ENCODE peak calls at places on chromosome 17, in four cellular contexts. One of them, this sample, is unnamed.

GRCh38 chr17:65058151-65058550 is 1.6 kb upstream of the GNA13 start:
- DNase-seq in body of pancreas: no peak
- DNase-seq in aorta: no peak
- DNase-seq in hepatocyte: no peak
- DNase-seq in this sample: no peak

GRCh38 chr17:72116692-72117469 is 3.9 kb upstream of the SOX9 start:
- DNase-seq in body of pancreas: no peak
- DNase-seq in aorta: no peak
- DNase-seq in hepatocyte: peak; percentile 39
- DNase-seq in this sample: no peak

GRCh38 chr17:13544292-13544691 is 57.4 kb downstream of the HS3ST3A1 start:
- DNase-seq in body of pancreas: peak; percentile 25
- DNase-seq in aorta: no peak
- DNase-seq in hepatocyte: peak; percentile 69
- DNase-seq in this sample: peak; percentile 64

GRCh38 chr17:1090454-1091189 is 89.2 kb downstream of the ABR start:
- DNase-seq in body of pancreas: no peak
- DNase-seq in aorta: no peak
- DNase-seq in hepatocyte: no peak
- DNase-seq in this sample: peak; percentile 80

GRCh38 chr17:14745122-14745521 is 444.2 kb downstream of the HS3ST3B1 start:
- DNase-seq in body of pancreas: no peak
- DNase-seq in aorta: no peak
- DNase-seq in hepatocyte: no peak
- DNase-seq in this sample: no peak

GRCh38 chr17:68704897-68705296 is 103.7 kb upstream of the FAM20A start:
- DNase-seq in body of pancreas: no peak
- DNase-seq in aorta: no peak
- DNase-seq in hepatocyte: no peak
- DNase-seq in this sample: no peak

GRCh38 chr17:72021417-72022041 is 99.3 kb upstream of the SOX9 start:
- DNase-seq in body of pancreas: no peak
- DNase-seq in aorta: no peak
- DNase-seq in hepatocyte: no peak
- DNase-seq in this sample: no peak

GRCh38 chr17:77571562-77571981 is 386.9 kb upstream of the TNRC6C start:
- DNase-seq in body of pancreas: no peak
- DNase-seq in aorta: peak; percentile 77
- DNase-seq in hepatocyte: no peak
- DNase-seq in this sample: peak; percentile 40

GRCh38 chr17:78337244-78338109 is 22.4 kb downstream of the SOCS3 start:
- DNase-seq in body of pancreas: no peak
- DNase-seq in aorta: no peak
- DNase-seq in hepatocyte: no peak
- DNase-seq in this sample: no peak

GRCh38 chr17:42018988-42019387 is 902 bp upstream of the NKIRAS2 start:
- DNase-seq in body of pancreas: no peak
- DNase-seq in aorta: no peak
- DNase-seq in hepatocyte: no peak
- DNase-seq in this sample: no peak

GRCh38 chr17:40022961-40023541 is 7.8 kb downstream of the CSF3 start:
- DNase-seq in body of pancreas: peak; percentile 39
- DNase-seq in aorta: no peak
- DNase-seq in hepatocyte: peak; percentile 4
- DNase-seq in this sample: peak; percentile 82

GRCh38 chr17:29048440-29049360 is 5.8 kb downstream of the PIPOX start:
- DNase-seq in body of pancreas: no peak
- DNase-seq in aorta: no peak
- DNase-seq in hepatocyte: peak; percentile 22
- DNase-seq in this sample: no peak

GRCh38 chr17:46057366-46057765 is 58.3 kb downstream of the STH start:
- DNase-seq in body of pancreas: peak; percentile 50
- DNase-seq in aorta: no peak
- DNase-seq in hepatocyte: no peak
- DNase-seq in this sample: no peak

GRCh38 chr17:62085511-62086408 is 20.7 kb upstream of the MED13 start:
- DNase-seq in body of pancreas: no peak
- DNase-seq in aorta: no peak
- DNase-seq in hepatocyte: peak; percentile 21
- DNase-seq in this sample: no peak

GRCh38 chr17:61619493-61619892 is 28.5 kb upstream of the NACA2 start:
- DNase-seq in body of pancreas: no peak
- DNase-seq in aorta: no peak
- DNase-seq in hepatocyte: no peak
- DNase-seq in this sample: no peak

GRCh38 chr17:6936370-6937028 is 59.4 kb upstream of the ALOX12 start:
- DNase-seq in body of pancreas: peak; percentile 18
- DNase-seq in aorta: no peak
- DNase-seq in hepatocyte: no peak
- DNase-seq in this sample: no peak

GRCh38 chr17:64244165-64244564 is 18.9 kb downstream of the TEX2 start:
- DNase-seq in body of pancreas: no peak
- DNase-seq in aorta: no peak
- DNase-seq in hepatocyte: no peak
- DNase-seq in this sample: no peak

GRCh38 chr17:52885882-52886281 is 727.4 kb upstream of the CA10 start:
- DNase-seq in body of pancreas: no peak
- DNase-seq in aorta: no peak
- DNase-seq in hepatocyte: no peak
- DNase-seq in this sample: no peak

GRCh38 chr17:2064980-2065785 is 10.3 kb downstream of the HIC1 start:
- DNase-seq in body of pancreas: peak; percentile 38
- DNase-seq in aorta: peak; percentile 84
- DNase-seq in hepatocyte: no peak
- DNase-seq in this sample: no peak

GRCh38 chr17:29615048-29615385 is 7.7 kb downstream of the CORO6 start:
- DNase-seq in body of pancreas: peak; percentile 16
- DNase-seq in aorta: no peak
- DNase-seq in hepatocyte: no peak
- DNase-seq in this sample: peak; percentile 75

GRCh38 chr17:44061446-44061845 is 5.0 kb downstream of the LSM12 start:
- DNase-seq in body of pancreas: no peak
- DNase-seq in aorta: no peak
- DNase-seq in hepatocyte: no peak
- DNase-seq in this sample: no peak

GRCh38 chr17:41932821-41933389 is 2.5 kb downstream of the ODAD4 start:
- DNase-seq in body of pancreas: no peak
- DNase-seq in aorta: no peak
- DNase-seq in hepatocyte: no peak
- DNase-seq in this sample: no peak

GRCh38 chr17:76504117-76504516 is 2.9 kb upstream of the RHBDF2 start:
- DNase-seq in body of pancreas: no peak
- DNase-seq in aorta: no peak
- DNase-seq in hepatocyte: peak; percentile 3
- DNase-seq in this sample: no peak

GRCh38 chr17:8225813-8226535 is 15.6 kb upstream of the AURKB start:
- DNase-seq in body of pancreas: peak; percentile 67
- DNase-seq in aorta: no peak
- DNase-seq in hepatocyte: peak; percentile 76
- DNase-seq in this sample: no peak

GRCh38 chr17:69492410-69493071 is 78.0 kb downstream of the MAP2K6 start:
- DNase-seq in body of pancreas: no peak
- DNase-seq in aorta: no peak
- DNase-seq in hepatocyte: peak; percentile 40
- DNase-seq in this sample: no peak

GRCh38 chr17:40419559-40420331 is 2.0 kb upstream of the TOP2A start:
- DNase-seq in body of pancreas: no peak
- DNase-seq in aorta: no peak
- DNase-seq in hepatocyte: peak; percentile 31
- DNase-seq in this sample: no peak

GRCh38 chr17:74592087-74592990 is at the start of gene CD300LD:
- DNase-seq in body of pancreas: no peak
- DNase-seq in aorta: no peak
- DNase-seq in hepatocyte: no peak
- DNase-seq in this sample: no peak

GRCh38 chr17:13600475-13601316 is 1.0 kb downstream of the HS3ST3A1 start:
- DNase-seq in body of pancreas: no peak
- DNase-seq in aorta: peak; percentile 67
- DNase-seq in hepatocyte: peak; percentile 24
- DNase-seq in this sample: no peak

GRCh38 chr17:69222707-69223106 is 5.9 kb downstream of the ABCA10 start:
- DNase-seq in body of pancreas: no peak
- DNase-seq in aorta: no peak
- DNase-seq in hepatocyte: no peak
- DNase-seq in this sample: no peak

GRCh38 chr17:31172388-31172787 is 77.6 kb downstream of the NF1 start:
- DNase-seq in body of pancreas: no peak
- DNase-seq in aorta: no peak
- DNase-seq in hepatocyte: no peak
- DNase-seq in this sample: no peak

GRCh38 chr17:47611372-47612350 is 38.1 kb upstream of the KPNB1 start:
- DNase-seq in body of pancreas: no peak
- DNase-seq in aorta: no peak
- DNase-seq in hepatocyte: no peak
- DNase-seq in this sample: no peak

GRCh38 chr17:74220966-74221814 is 7.8 kb downstream of the TTYH2 start:
- DNase-seq in body of pancreas: no peak
- DNase-seq in aorta: no peak
- DNase-seq in hepatocyte: no peak
- DNase-seq in this sample: no peak

GRCh38 chr17:49815761-49816281 is 27.3 kb downstream of the KAT7 start:
- DNase-seq in body of pancreas: no peak
- DNase-seq in aorta: no peak
- DNase-seq in hepatocyte: no peak
- DNase-seq in this sample: no peak
- H3K27ac ChIP-seq in body of pancreas: peak overlapping the region; percentile 36
- H3K27ac ChIP-seq in aorta: peak overlapping the region; percentile 33
- H3K27ac ChIP-seq in hepatocyte: no peak overlapping the region
- H3K27ac ChIP-seq in this sample: peak overlapping the region; percentile 38

DNA sequence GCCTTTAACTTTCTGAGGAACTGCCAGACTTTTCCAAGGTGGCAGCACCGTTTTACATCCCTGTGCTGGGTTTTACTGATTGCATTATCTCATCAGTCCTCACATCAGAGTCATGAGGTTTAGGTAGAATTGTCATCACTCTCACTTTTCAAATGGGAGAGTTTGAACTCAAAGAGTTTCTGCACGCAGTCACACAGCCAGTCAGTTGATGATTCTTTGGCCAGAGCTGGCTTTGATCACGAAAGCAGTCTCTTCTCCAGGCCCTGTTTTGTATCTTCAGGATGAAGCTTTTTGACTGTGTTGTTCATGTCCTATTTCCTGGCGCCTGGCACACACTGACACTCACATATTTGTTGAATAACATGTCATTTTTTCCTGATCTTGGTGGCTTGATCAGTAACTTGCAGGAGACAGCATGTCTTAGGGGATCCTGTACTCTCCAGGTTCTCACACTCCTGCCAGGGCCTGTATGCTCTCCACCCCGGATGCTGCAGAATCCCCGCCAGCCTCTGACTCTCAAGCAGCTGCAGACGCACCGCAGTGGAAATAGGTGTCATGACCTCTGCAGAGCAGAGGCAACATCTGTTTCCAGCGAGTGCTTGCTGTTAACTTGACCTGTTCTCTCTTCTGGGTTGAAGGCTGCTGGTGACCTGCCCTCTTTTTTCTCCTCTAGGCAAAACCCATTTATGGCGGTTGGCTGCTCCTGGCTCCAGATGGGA is 32.9 kb downstream of the MPRIP start:
- DNase-seq in body of pancreas: peak; percentile 23
- DNase-seq in aorta: peak; percentile 69
- DNase-seq in hepatocyte: peak; percentile 44
- DNase-seq in this sample: peak; percentile 60
- H3K36me3 ChIP-seq in body of pancreas: no peaks in the 10 kb centered on the region
- H3K36me3 ChIP-seq in aorta: no peaks in the 10 kb centered on the region
- H3K36me3 ChIP-seq in hepatocyte: no peaks in the 10 kb centered on the region
- H3K36me3 ChIP-seq in this sample: peaks cover 26% of the 10 kb centered on the region

GRCh38 chr17:50125420-50125997 is 4.5 kb downstream of the SAMD14 start:
- DNase-seq in body of pancreas: no peak
- DNase-seq in aorta: no peak
- DNase-seq in hepatocyte: no peak
- DNase-seq in this sample: no peak

GRCh38 chr17:50120475-50121253 is 9.3 kb downstream of the SAMD14 start:
- DNase-seq in body of pancreas: no peak
- DNase-seq in aorta: peak; percentile 53
- DNase-seq in hepatocyte: no peak
- DNase-seq in this sample: no peak

GRCh38 chr17:50123649-50124349 is 6.2 kb downstream of the SAMD14 start:
- DNase-seq in body of pancreas: peak; percentile 45
- DNase-seq in aorta: no peak
- DNase-seq in hepatocyte: no peak
- DNase-seq in this sample: no peak

GRCh38 chr17:50118828-50119218 is 11.1 kb downstream of the SAMD14 start:
- DNase-seq in body of pancreas: no peak
- DNase-seq in aorta: peak; percentile 65
- DNase-seq in hepatocyte: no peak
- DNase-seq in this sample: no peak

GRCh38 chr17:50122945-50123344 is 7.0 kb downstream of the SAMD14 start:
- DNase-seq in body of pancreas: no peak
- DNase-seq in aorta: no peak
- DNase-seq in hepatocyte: no peak
- DNase-seq in this sample: no peak
- H3K27ac ChIP-seq in body of pancreas: no peak overlapping the region
- H3K27ac ChIP-seq in aorta: no peak overlapping the region
- H3K27ac ChIP-seq in hepatocyte: no peak overlapping the region
- H3K27ac ChIP-seq in this sample: peak overlapping the region; percentile 63

GRCh38 chr17:5747276-5747675 is 163.0 kb upstream of the NLRP1 start:
- DNase-seq in body of pancreas: no peak
- DNase-seq in aorta: no peak
- DNase-seq in hepatocyte: no peak
- DNase-seq in this sample: no peak
- H3K36me3 ChIP-seq in body of pancreas: no peaks in the 10 kb centered on the region
- H3K36me3 ChIP-seq in aorta: no peaks in the 10 kb centered on the region
- H3K36me3 ChIP-seq in hepatocyte: no peaks in the 10 kb centered on the region
- H3K36me3 ChIP-seq in this sample: no peaks in the 10 kb centered on the region

DNA sequence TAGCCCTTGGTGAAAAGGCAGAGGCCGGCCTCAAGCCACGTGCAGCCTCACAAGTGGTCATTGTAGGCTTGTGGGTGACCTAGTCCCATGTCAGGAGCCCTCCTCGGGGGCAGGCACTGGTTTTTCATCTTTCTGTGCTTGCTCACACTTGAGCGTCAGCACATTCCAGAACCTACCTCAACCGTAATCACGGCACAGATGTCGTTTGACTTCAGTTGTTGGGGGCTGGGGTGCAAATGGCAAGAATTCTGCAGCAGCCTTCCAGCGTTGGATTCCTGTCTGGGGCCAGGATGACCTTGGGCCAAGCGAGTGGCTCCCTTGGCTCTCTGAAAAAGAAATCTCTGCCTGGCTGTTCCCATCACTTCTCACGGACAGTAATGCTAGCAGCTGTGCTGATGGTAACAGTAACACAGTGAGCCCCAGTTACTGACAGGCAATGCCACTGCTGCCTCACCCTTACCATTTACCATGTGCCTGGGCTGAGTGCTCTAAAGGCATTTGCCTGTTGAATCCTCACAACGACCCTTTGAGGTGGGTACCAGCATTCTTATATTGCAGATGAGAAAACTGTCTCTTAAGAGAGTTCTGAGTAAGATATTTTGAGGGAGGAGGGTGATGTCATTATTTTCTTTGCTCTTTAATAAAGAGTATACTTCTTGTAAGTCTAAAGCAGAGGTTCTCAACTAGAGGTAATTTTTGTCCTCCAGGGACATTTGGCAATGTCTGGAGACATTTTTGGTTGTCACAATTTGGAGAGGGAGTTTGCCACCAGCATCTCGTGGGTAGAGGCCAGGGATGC is 46.5 kb downstream of the KSR1 start:
- DNase-seq in body of pancreas: no peak
- DNase-seq in aorta: peak; percentile 61
- DNase-seq in hepatocyte: no peak
- DNase-seq in this sample: no peak
- H3K27ac ChIP-seq in body of pancreas: peak overlapping the region; percentile 20
- H3K27ac ChIP-seq in aorta: no peak overlapping the region
- H3K27ac ChIP-seq in hepatocyte: no peak overlapping the region
- H3K27ac ChIP-seq in this sample: no peak overlapping the region

GRCh38 chr17:81697261-81698044 is 5.7 kb upstream of the MRPL12 start:
- DNase-seq in body of pancreas: no peak
- DNase-seq in aorta: no peak
- DNase-seq in hepatocyte: no peak
- DNase-seq in this sample: no peak
- H3K36me3 ChIP-seq in body of pancreas: peaks cover 35% of the 10 kb centered on the region
- H3K36me3 ChIP-seq in aorta: peaks cover 5% of the 10 kb centered on the region
- H3K36me3 ChIP-seq in hepatocyte: no peaks in the 10 kb centered on the region
- H3K36me3 ChIP-seq in this sample: peaks cover 85% of the 10 kb centered on the region

This sample was measured in upper lobe of right lung.